ENCODE peak calls at places on chromosomes 2 and 18, in five cellular contexts. H, U, O, M and B are unnamed samples.

GRCh38 chr18:13428319-13428718 is 209.8 kb downstream of the LDLRAD4 start:
- DNase-seq in H (no peak), U (no peak), O (no peak), M (no peak), B (no peak)

GRCh38 chr2:55010149-55010591 is 40.1 kb downstream of the RTN4 start:
- DNase-seq in H (peak), U (peak), O (peak), M (peak), B (no peak)

GRCh38 chr2:63012541-63012940 is 38.1 kb upstream of the OTX1 start:
- DNase-seq in H (peak), U (no peak), O (no peak), M (no peak), B (no peak)

GRCh38 chr2:189287982-189288494 is 108.5 kb upstream of the COL5A2 start:
- DNase-seq in H (peak), U (no peak), O (peak), M (peak), B (peak)

GRCh38 chr18:22643731-22644130 is 226.0 kb upstream of the CTAGE1 start:
- DNase-seq in H (peak), U (no peak), O (peak), M (no peak), B (peak)

GRCh38 chr2:120318626-120319025 is 27.3 kb upstream of the INHBB start:
- DNase-seq in H (peak), U (no peak), O (no peak), M (no peak), B (no peak)

GRCh38 chr2:37875332-37875976 is 49.6 kb upstream of the RMDN2 start:
- DNase-seq in H (no peak), U (no peak), O (no peak), M (no peak), B (no peak)

GRCh38 chr2:9244985-9245544 is 38.5 kb downstream of the ASAP2 start:
- DNase-seq in H (no peak), U (no peak), O (no peak), M (peak), B (no peak)

GRCh38 chr2:46066116-46066515 is 231.1 kb upstream of the EPAS1 start:
- DNase-seq in H (no peak), U (no peak), O (no peak), M (no peak), B (no peak)

GRCh38 chr2:73268831-73269685 is 15.2 kb downstream of the FBXO41 start:
- DNase-seq in H (peak), U (peak), O (no peak), M (peak), B (no peak)

GRCh38 chr18:41940506-41941215 is 14.4 kb upstream of the PIK3C3 start:
- DNase-seq in H (peak), U (no peak), O (peak), M (peak), B (peak)

GRCh38 chr18:66616523-66616983 is 12.7 kb upstream of the CDH19 start:
- DNase-seq in H (peak), U (no peak), O (no peak), M (peak), B (no peak)
- TF ChIP-seq CTCF in H (peak), U (peak), O (no peak), M (peak), B (peak)

GRCh38 chr18:80210312-80211083 is 36.8 kb downstream of the PARD6G start:
- DNase-seq in H (no peak), U (no peak), O (no peak), M (peak), B (no peak)
- H3K4me3 ChIP-seq in H (no peak), U (no peak), O (no peak), M (no peak), B (no peak)

GRCh38 chr2:20051518-20052228 is at the start of gene LAPTM4A:
- DNase-seq in H (peak), U (peak), O (peak), M (peak), B (peak)
- TF ChIP-seq CTCF in H (no peak), U (no peak), O (no peak), M (no peak), B (no peak)

GRCh38 chr2:26185954-26186353 is 13.1 kb downstream of the GAREM2 start:
- DNase-seq in H (no peak), U (no peak), O (no peak), M (no peak), B (no peak)

GRCh38 chr2:26186371-26186770 is 13.5 kb downstream of the GAREM2 start:
- DNase-seq in H (no peak), U (no peak), O (no peak), M (no peak), B (no peak)

GRCh38 chr2:26184086-26184485 is 11.2 kb downstream of the GAREM2 start:
- DNase-seq in H (no peak), U (no peak), O (no peak), M (no peak), B (no peak)

GRCh38 chr2:26184555-26185303 is 11.8 kb downstream of the GAREM2 start:
- DNase-seq in H (peak), U (peak), O (peak), M (peak), B (no peak)

GRCh38 chr2:26185304-26185928 is 12.5 kb downstream of the GAREM2 start:
- DNase-seq in H (no peak), U (no peak), O (no peak), M (no peak), B (no peak)
- H3K4me3 ChIP-seq in H (peak), U (peak), O (peak), M (peak), B (no peak)